ENCODE peak calls at places on chromosomes 5 and 9, in nine cellular contexts. One of them, this sample, is unnamed.

GRCh38 chr9:129131300-129132145 is 20.3 kb downstream of the PTPA start:
- DNase-seq in retina: peak
- DNase-seq in KG1: peak
- DNase-seq in T-helper 1 cell: peak
- DNase-seq in mesenteric fat pad: no peak
- DNase-seq in fibroblast of the conjunctiva: no peak
- DNase-seq in IMR-90: peak
- DNase-seq in amniotic stem cell: peak
- DNase-seq in fibroblast of pulmonary artery: peak
- DNase-seq in this sample: peak

GRCh38 chr9:26243722-26244121 is 565.5 kb upstream of the TUSC1 start:
- DNase-seq in retina: peak
- DNase-seq in KG1: no peak
- DNase-seq in T-helper 1 cell: no peak
- DNase-seq in mesenteric fat pad: no peak
- DNase-seq in fibroblast of the conjunctiva: no peak
- DNase-seq in IMR-90: peak
- DNase-seq in amniotic stem cell: no peak
- DNase-seq in fibroblast of pulmonary artery: peak
- DNase-seq in this sample: no peak

GRCh38 chr9:4303002-4303401 is 3.1 kb upstream of the GLIS3 start:
- DNase-seq in retina: no peak
- DNase-seq in KG1: no peak
- DNase-seq in T-helper 1 cell: no peak
- DNase-seq in mesenteric fat pad: no peak
- DNase-seq in fibroblast of the conjunctiva: no peak
- DNase-seq in IMR-90: peak
- DNase-seq in amniotic stem cell: no peak
- DNase-seq in fibroblast of pulmonary artery: peak
- DNase-seq in this sample: no peak

GRCh38 chr5:82749453-82749852 is 327.7 kb downstream of the TMEM167A start:
- DNase-seq in retina: no peak
- DNase-seq in KG1: peak
- DNase-seq in T-helper 1 cell: no peak
- DNase-seq in mesenteric fat pad: no peak
- DNase-seq in fibroblast of the conjunctiva: no peak
- DNase-seq in IMR-90: no peak
- DNase-seq in amniotic stem cell: no peak
- DNase-seq in fibroblast of pulmonary artery: peak
- DNase-seq in this sample: no peak

GRCh38 chr9:2764371-2764770 is 47.1 kb downstream of the KCNV2 start:
- DNase-seq in retina: no peak
- DNase-seq in KG1: peak
- DNase-seq in T-helper 1 cell: peak
- DNase-seq in mesenteric fat pad: no peak
- DNase-seq in fibroblast of the conjunctiva: no peak
- DNase-seq in IMR-90: peak
- DNase-seq in amniotic stem cell: no peak
- DNase-seq in fibroblast of pulmonary artery: no peak
- DNase-seq in this sample: no peak

GRCh38 chr5:109866051-109866450 is 176.3 kb downstream of the MAN2A1 start:
- DNase-seq in retina: no peak
- DNase-seq in KG1: no peak
- DNase-seq in T-helper 1 cell: no peak
- DNase-seq in mesenteric fat pad: no peak
- DNase-seq in fibroblast of the conjunctiva: no peak
- DNase-seq in IMR-90: peak
- DNase-seq in amniotic stem cell: no peak
- DNase-seq in fibroblast of pulmonary artery: peak
- DNase-seq in this sample: no peak

GRCh38 chr9:92638621-92639101 is 31.3 kb downstream of the IPPK start:
- DNase-seq in retina: no peak
- DNase-seq in KG1: no peak
- DNase-seq in T-helper 1 cell: no peak
- DNase-seq in mesenteric fat pad: peak
- DNase-seq in fibroblast of the conjunctiva: no peak
- DNase-seq in IMR-90: no peak
- DNase-seq in amniotic stem cell: no peak
- DNase-seq in fibroblast of pulmonary artery: no peak
- DNase-seq in this sample: no peak

GRCh38 chr5:148915224-148915803 is 88.9 kb downstream of the ADRB2 start:
- DNase-seq in retina: no peak
- DNase-seq in KG1: no peak
- DNase-seq in T-helper 1 cell: no peak
- DNase-seq in mesenteric fat pad: no peak
- DNase-seq in fibroblast of the conjunctiva: no peak
- DNase-seq in IMR-90: no peak
- DNase-seq in amniotic stem cell: no peak
- DNase-seq in fibroblast of pulmonary artery: no peak
- DNase-seq in this sample: no peak

GRCh38 chr5:72509401-72509800 is 2.2 kb upstream of the ZNF366 start:
- DNase-seq in retina: no peak
- DNase-seq in KG1: no peak
- DNase-seq in T-helper 1 cell: no peak
- DNase-seq in mesenteric fat pad: no peak
- DNase-seq in fibroblast of the conjunctiva: no peak
- DNase-seq in IMR-90: no peak
- DNase-seq in amniotic stem cell: no peak
- DNase-seq in fibroblast of pulmonary artery: no peak
- DNase-seq in this sample: no peak

GRCh38 chr5:61623401-61624069 is 291.5 kb downstream of the ZSWIM6 start:
- DNase-seq in retina: no peak
- DNase-seq in KG1: no peak
- DNase-seq in T-helper 1 cell: no peak
- DNase-seq in mesenteric fat pad: no peak
- DNase-seq in fibroblast of the conjunctiva: no peak
- DNase-seq in IMR-90: no peak
- DNase-seq in amniotic stem cell: no peak
- DNase-seq in fibroblast of pulmonary artery: no peak
- DNase-seq in this sample: no peak

GRCh38 chr9:114775981-114776380 is 29.9 kb downstream of the TNFSF15 start:
- DNase-seq in retina: no peak
- DNase-seq in KG1: no peak
- DNase-seq in T-helper 1 cell: no peak
- DNase-seq in mesenteric fat pad: no peak
- DNase-seq in fibroblast of the conjunctiva: no peak
- DNase-seq in IMR-90: no peak
- DNase-seq in amniotic stem cell: no peak
- DNase-seq in fibroblast of pulmonary artery: no peak
- DNase-seq in this sample: no peak

GRCh38 chr9:38233343-38233742 is 159.2 kb upstream of the ALDH1B1 start:
- DNase-seq in retina: no peak
- DNase-seq in KG1: no peak
- DNase-seq in T-helper 1 cell: no peak
- DNase-seq in mesenteric fat pad: peak
- DNase-seq in fibroblast of the conjunctiva: no peak
- DNase-seq in IMR-90: no peak
- DNase-seq in amniotic stem cell: no peak
- DNase-seq in fibroblast of pulmonary artery: no peak
- DNase-seq in this sample: peak

GRCh38 chr9:16679327-16679821 is 191.1 kb downstream of the BNC2 start:
- DNase-seq in retina: peak
- DNase-seq in KG1: no peak
- DNase-seq in T-helper 1 cell: no peak
- DNase-seq in mesenteric fat pad: no peak
- DNase-seq in fibroblast of the conjunctiva: no peak
- DNase-seq in IMR-90: peak
- DNase-seq in amniotic stem cell: no peak
- DNase-seq in fibroblast of pulmonary artery: no peak
- DNase-seq in this sample: no peak

GRCh38 chr5:138504799-138505198 is 38.2 kb downstream of the ETF1 start:
- DNase-seq in retina: no peak
- DNase-seq in KG1: no peak
- DNase-seq in T-helper 1 cell: no peak
- DNase-seq in mesenteric fat pad: no peak
- DNase-seq in fibroblast of the conjunctiva: no peak
- DNase-seq in IMR-90: no peak
- DNase-seq in amniotic stem cell: no peak
- DNase-seq in fibroblast of pulmonary artery: peak
- DNase-seq in this sample: peak

GRCh38 chr5:101260857-101261256 is 357.8 kb upstream of the ST8SIA4 start:
- DNase-seq in retina: no peak
- DNase-seq in KG1: no peak
- DNase-seq in T-helper 1 cell: no peak
- DNase-seq in mesenteric fat pad: no peak
- DNase-seq in fibroblast of the conjunctiva: no peak
- DNase-seq in IMR-90: no peak
- DNase-seq in amniotic stem cell: no peak
- DNase-seq in fibroblast of pulmonary artery: no peak
- DNase-seq in this sample: no peak

GRCh38 chr5:119454171-119454570 is 1.9 kb downstream of the HSD17B4 start:
- DNase-seq in retina: no peak
- DNase-seq in KG1: no peak
- DNase-seq in T-helper 1 cell: no peak
- DNase-seq in mesenteric fat pad: no peak
- DNase-seq in fibroblast of the conjunctiva: no peak
- DNase-seq in IMR-90: no peak
- DNase-seq in amniotic stem cell: no peak
- DNase-seq in fibroblast of pulmonary artery: no peak
- DNase-seq in this sample: no peak

GRCh38 chr5:134273642-134274361 is 47.9 kb upstream of the PPP2CA start:
- DNase-seq in retina: no peak
- DNase-seq in KG1: no peak
- DNase-seq in T-helper 1 cell: no peak
- DNase-seq in mesenteric fat pad: no peak
- DNase-seq in fibroblast of the conjunctiva: no peak
- DNase-seq in IMR-90: no peak
- DNase-seq in amniotic stem cell: no peak
- DNase-seq in fibroblast of pulmonary artery: no peak
- DNase-seq in this sample: no peak

GRCh38 chr5:95530441-95530840 is 24.3 kb downstream of the SKIC3 start:
- DNase-seq in retina: no peak
- DNase-seq in KG1: no peak
- DNase-seq in T-helper 1 cell: no peak
- DNase-seq in mesenteric fat pad: no peak
- DNase-seq in fibroblast of the conjunctiva: peak
- DNase-seq in IMR-90: peak
- DNase-seq in amniotic stem cell: peak
- DNase-seq in fibroblast of pulmonary artery: peak
- DNase-seq in this sample: no peak

GRCh38 chr9:22215492-22215891 is 206.4 kb upstream of the CDKN2B start:
- DNase-seq in retina: no peak
- DNase-seq in KG1: no peak
- DNase-seq in T-helper 1 cell: no peak
- DNase-seq in mesenteric fat pad: no peak
- DNase-seq in fibroblast of the conjunctiva: no peak
- DNase-seq in IMR-90: no peak
- DNase-seq in amniotic stem cell: no peak
- DNase-seq in fibroblast of pulmonary artery: no peak
- DNase-seq in this sample: no peak

GRCh38 chr9:68919666-68920065 is 94.2 kb downstream of the PRKACG start:
- DNase-seq in retina: no peak
- DNase-seq in KG1: peak
- DNase-seq in T-helper 1 cell: no peak
- DNase-seq in mesenteric fat pad: no peak
- DNase-seq in fibroblast of the conjunctiva: no peak
- DNase-seq in IMR-90: no peak
- DNase-seq in amniotic stem cell: no peak
- DNase-seq in fibroblast of pulmonary artery: no peak
- DNase-seq in this sample: no peak

GRCh38 chr5:121430538-121430937 is 421.1 kb upstream of the FTMT start:
- DNase-seq in retina: no peak
- DNase-seq in KG1: no peak
- DNase-seq in T-helper 1 cell: no peak
- DNase-seq in mesenteric fat pad: no peak
- DNase-seq in fibroblast of the conjunctiva: no peak
- DNase-seq in IMR-90: no peak
- DNase-seq in amniotic stem cell: no peak
- DNase-seq in fibroblast of pulmonary artery: no peak
- DNase-seq in this sample: no peak

GRCh38 chr5:128199104-128199503 is 115.5 kb downstream of the SLC12A2 start:
- DNase-seq in retina: no peak
- DNase-seq in KG1: no peak
- DNase-seq in T-helper 1 cell: no peak
- DNase-seq in mesenteric fat pad: no peak
- DNase-seq in fibroblast of the conjunctiva: no peak
- DNase-seq in IMR-90: peak
- DNase-seq in amniotic stem cell: no peak
- DNase-seq in fibroblast of pulmonary artery: peak
- DNase-seq in this sample: no peak

GRCh38 chr5:78518365-78519197 is 130.0 kb downstream of the LHFPL2 start:
- DNase-seq in retina: no peak
- DNase-seq in KG1: no peak
- DNase-seq in T-helper 1 cell: no peak
- DNase-seq in mesenteric fat pad: no peak
- DNase-seq in fibroblast of the conjunctiva: peak
- DNase-seq in IMR-90: peak
- DNase-seq in amniotic stem cell: peak
- DNase-seq in fibroblast of pulmonary artery: peak
- DNase-seq in this sample: no peak

GRCh38 chr9:86794356-86795046 is 152.8 kb downstream of the GAS1 start:
- DNase-seq in retina: no peak
- DNase-seq in KG1: no peak
- DNase-seq in T-helper 1 cell: no peak
- DNase-seq in mesenteric fat pad: no peak
- DNase-seq in fibroblast of the conjunctiva: peak
- DNase-seq in IMR-90: peak
- DNase-seq in amniotic stem cell: peak
- DNase-seq in fibroblast of pulmonary artery: peak
- DNase-seq in this sample: peak

GRCh38 chr5:399296-400281 is 43.4 kb upstream of the EXOC3 start:
- DNase-seq in retina: peak
- DNase-seq in KG1: peak
- DNase-seq in T-helper 1 cell: no peak
- DNase-seq in mesenteric fat pad: peak
- DNase-seq in fibroblast of the conjunctiva: peak
- DNase-seq in IMR-90: peak
- DNase-seq in amniotic stem cell: peak
- DNase-seq in fibroblast of pulmonary artery: peak
- DNase-seq in this sample: peak

GRCh38 chr9:94743035-94743954 is 16.8 kb downstream of the AOPEP start:
- DNase-seq in retina: no peak
- DNase-seq in KG1: no peak
- DNase-seq in T-helper 1 cell: no peak
- DNase-seq in mesenteric fat pad: no peak
- DNase-seq in fibroblast of the conjunctiva: no peak
- DNase-seq in IMR-90: peak
- DNase-seq in amniotic stem cell: no peak
- DNase-seq in fibroblast of pulmonary artery: peak
- DNase-seq in this sample: no peak

GRCh38 chr5:177471610-177472356 is 1.7 kb downstream of the DBN1 start:
- DNase-seq in retina: no peak
- DNase-seq in KG1: no peak
- DNase-seq in T-helper 1 cell: no peak
- DNase-seq in mesenteric fat pad: no peak
- DNase-seq in fibroblast of the conjunctiva: no peak
- DNase-seq in IMR-90: peak
- DNase-seq in amniotic stem cell: no peak
- DNase-seq in fibroblast of pulmonary artery: peak
- DNase-seq in this sample: no peak

GRCh38 chr9:70496244-70496643 is 81.8 kb upstream of the KLF9 start:
- DNase-seq in retina: no peak
- DNase-seq in KG1: no peak
- DNase-seq in T-helper 1 cell: no peak
- DNase-seq in mesenteric fat pad: no peak
- DNase-seq in fibroblast of the conjunctiva: no peak
- DNase-seq in IMR-90: no peak
- DNase-seq in amniotic stem cell: no peak
- DNase-seq in fibroblast of pulmonary artery: no peak
- DNase-seq in this sample: no peak